ENCODE peak calls at places on chromosomes 11 and 22, in nine cellular contexts. One of them, this sample, is unnamed.

GRCh38 chr22:21605887-21606564 is 23.8 kb downstream of the YDJC start:
- DNase-seq in right atrium auricular region: no peak
- DNase-seq in frontal cortex: no peak
- DNase-seq in erythroblast: no peak
- DNase-seq in HEK293T: no peak
- DNase-seq in SJSA1: no peak
- DNase-seq in tibial nerve: no peak
- DNase-seq in Karpas-422: no peak
- DNase-seq in neural progenitor cell: no peak
- DNase-seq in this sample: no peak

GRCh38 chr11:119415517-119415916 is 7.5 kb downstream of the THY1 start:
- DNase-seq in right atrium auricular region: no peak
- DNase-seq in frontal cortex: no peak
- DNase-seq in erythroblast: no peak
- DNase-seq in HEK293T: no peak
- DNase-seq in SJSA1: no peak
- DNase-seq in tibial nerve: no peak
- DNase-seq in Karpas-422: no peak
- DNase-seq in neural progenitor cell: no peak
- DNase-seq in this sample: no peak

GRCh38 chr11:78228467-78228866 is 39.7 kb downstream of the USP35 start:
- DNase-seq in right atrium auricular region: peak; percentile 56
- DNase-seq in frontal cortex: peak; percentile 54
- DNase-seq in erythroblast: peak; percentile 37
- DNase-seq in HEK293T: peak; percentile 45
- DNase-seq in SJSA1: no peak
- DNase-seq in tibial nerve: peak; percentile 63
- DNase-seq in Karpas-422: peak; percentile 85
- DNase-seq in neural progenitor cell: peak; percentile 69
- DNase-seq in this sample: peak; percentile 64

GRCh38 chr11:70108250-70108649 is 30.1 kb downstream of the ANO1 start:
- DNase-seq in right atrium auricular region: no peak
- DNase-seq in frontal cortex: no peak
- DNase-seq in erythroblast: no peak
- DNase-seq in HEK293T: no peak
- DNase-seq in SJSA1: no peak
- DNase-seq in tibial nerve: no peak
- DNase-seq in Karpas-422: no peak
- DNase-seq in neural progenitor cell: no peak
- DNase-seq in this sample: no peak

GRCh38 chr22:17056807-17057206 is 28.0 kb upstream of the IL17RA start:
- DNase-seq in right atrium auricular region: peak; percentile 28
- DNase-seq in frontal cortex: no peak
- DNase-seq in erythroblast: no peak
- DNase-seq in HEK293T: no peak
- DNase-seq in SJSA1: no peak
- DNase-seq in tibial nerve: no peak
- DNase-seq in Karpas-422: no peak
- DNase-seq in neural progenitor cell: no peak
- DNase-seq in this sample: no peak

GRCh38 chr11:61766353-61766841 is 14.0 kb downstream of the MYRF start:
- DNase-seq in right atrium auricular region: no peak
- DNase-seq in frontal cortex: no peak
- DNase-seq in erythroblast: no peak
- DNase-seq in HEK293T: no peak
- DNase-seq in SJSA1: no peak
- DNase-seq in tibial nerve: no peak
- DNase-seq in Karpas-422: no peak
- DNase-seq in neural progenitor cell: no peak
- DNase-seq in this sample: no peak

GRCh38 chr22:49334589-49334873 is 493.1 kb downstream of the BRD1 start:
- DNase-seq in right atrium auricular region: no peak
- DNase-seq in frontal cortex: no peak
- DNase-seq in erythroblast: no peak
- DNase-seq in HEK293T: no peak
- DNase-seq in SJSA1: peak; percentile 8
- DNase-seq in tibial nerve: no peak
- DNase-seq in Karpas-422: no peak
- DNase-seq in neural progenitor cell: no peak
- DNase-seq in this sample: no peak

GRCh38 chr11:22407899-22408298 is 69.7 kb downstream of the SLC17A6 start:
- DNase-seq in right atrium auricular region: no peak
- DNase-seq in frontal cortex: no peak
- DNase-seq in erythroblast: no peak
- DNase-seq in HEK293T: no peak
- DNase-seq in SJSA1: no peak
- DNase-seq in tibial nerve: no peak
- DNase-seq in Karpas-422: no peak
- DNase-seq in neural progenitor cell: peak; percentile 71
- DNase-seq in this sample: no peak

GRCh38 chr11:11179239-11179638 is 173.8 kb downstream of the CSNK2A3 start:
- DNase-seq in right atrium auricular region: no peak
- DNase-seq in frontal cortex: peak; percentile 67
- DNase-seq in erythroblast: no peak
- DNase-seq in HEK293T: no peak
- DNase-seq in SJSA1: peak; percentile 74
- DNase-seq in tibial nerve: no peak
- DNase-seq in Karpas-422: no peak
- DNase-seq in neural progenitor cell: no peak
- DNase-seq in this sample: no peak

GRCh38 chr11:128871165-128871564 is 4.1 kb upstream of the KCNJ1 start:
- DNase-seq in right atrium auricular region: no peak
- DNase-seq in frontal cortex: no peak
- DNase-seq in erythroblast: no peak
- DNase-seq in HEK293T: no peak
- DNase-seq in SJSA1: no peak
- DNase-seq in tibial nerve: no peak
- DNase-seq in Karpas-422: no peak
- DNase-seq in neural progenitor cell: peak; percentile 50
- DNase-seq in this sample: no peak

GRCh38 chr11:123616505-123617198 is 37.8 kb downstream of the SCN3B start:
- DNase-seq in right atrium auricular region: peak; percentile 64
- DNase-seq in frontal cortex: peak; percentile 44
- DNase-seq in erythroblast: no peak
- DNase-seq in HEK293T: no peak
- DNase-seq in SJSA1: no peak
- DNase-seq in tibial nerve: no peak
- DNase-seq in Karpas-422: no peak
- DNase-seq in neural progenitor cell: no peak
- DNase-seq in this sample: no peak

GRCh38 chr11:126919147-126919823 is 81.3 kb downstream of the KIRREL3 start:
- DNase-seq in right atrium auricular region: no peak
- DNase-seq in frontal cortex: no peak
- DNase-seq in erythroblast: peak; percentile 3
- DNase-seq in HEK293T: no peak
- DNase-seq in SJSA1: no peak
- DNase-seq in tibial nerve: no peak
- DNase-seq in Karpas-422: peak; percentile 65
- DNase-seq in neural progenitor cell: no peak
- DNase-seq in this sample: no peak

GRCh38 chr11:95242990-95243590 is 12.1 kb upstream of the SESN3 start:
- DNase-seq in right atrium auricular region: no peak
- DNase-seq in frontal cortex: no peak
- DNase-seq in erythroblast: no peak
- DNase-seq in HEK293T: no peak
- DNase-seq in SJSA1: no peak
- DNase-seq in tibial nerve: no peak
- DNase-seq in Karpas-422: no peak
- DNase-seq in neural progenitor cell: no peak
- DNase-seq in this sample: no peak

GRCh38 chr22:18091916-18092526 is 14.2 kb downstream of the PEX26 start:
- DNase-seq in right atrium auricular region: peak; percentile 77
- DNase-seq in frontal cortex: no peak
- DNase-seq in erythroblast: no peak
- DNase-seq in HEK293T: no peak
- DNase-seq in SJSA1: peak; percentile 80
- DNase-seq in tibial nerve: peak; percentile 51
- DNase-seq in Karpas-422: no peak
- DNase-seq in neural progenitor cell: no peak
- DNase-seq in this sample: no peak

GRCh38 chr22:42764895-42765363 is 44.3 kb upstream of the A4GALT start:
- DNase-seq in right atrium auricular region: no peak
- DNase-seq in frontal cortex: no peak
- DNase-seq in erythroblast: no peak
- DNase-seq in HEK293T: no peak
- DNase-seq in SJSA1: no peak
- DNase-seq in tibial nerve: no peak
- DNase-seq in Karpas-422: no peak
- DNase-seq in neural progenitor cell: no peak
- DNase-seq in this sample: no peak

GRCh38 chr11:44763111-44763820 is 36.5 kb downstream of the TSPAN18 start:
- DNase-seq in right atrium auricular region: peak; percentile 56
- DNase-seq in frontal cortex: no peak
- DNase-seq in erythroblast: no peak
- DNase-seq in HEK293T: no peak
- DNase-seq in SJSA1: no peak
- DNase-seq in tibial nerve: no peak
- DNase-seq in Karpas-422: no peak
- DNase-seq in neural progenitor cell: no peak
- DNase-seq in this sample: no peak

GRCh38 chr11:118658372-118659313 is 20.8 kb downstream of the TREH start:
- DNase-seq in right atrium auricular region: no peak
- DNase-seq in frontal cortex: no peak
- DNase-seq in erythroblast: no peak
- DNase-seq in HEK293T: peak; percentile 36
- DNase-seq in SJSA1: no peak
- DNase-seq in tibial nerve: no peak
- DNase-seq in Karpas-422: no peak
- DNase-seq in neural progenitor cell: no peak
- DNase-seq in this sample: no peak

GRCh38 chr11:125570952-125571351 is 1.7 kb downstream of the EI24 start:
- DNase-seq in right atrium auricular region: no peak
- DNase-seq in frontal cortex: no peak
- DNase-seq in erythroblast: no peak
- DNase-seq in HEK293T: no peak
- DNase-seq in SJSA1: no peak
- DNase-seq in tibial nerve: no peak
- DNase-seq in Karpas-422: no peak
- DNase-seq in neural progenitor cell: no peak
- DNase-seq in this sample: no peak

GRCh38 chr11:133843454-133843987 is 1.8 kb downstream of the SPATA19 start:
- DNase-seq in right atrium auricular region: no peak
- DNase-seq in frontal cortex: no peak
- DNase-seq in erythroblast: no peak
- DNase-seq in HEK293T: no peak
- DNase-seq in SJSA1: no peak
- DNase-seq in tibial nerve: no peak
- DNase-seq in Karpas-422: no peak
- DNase-seq in neural progenitor cell: no peak
- DNase-seq in this sample: no peak

GRCh38 chr11:66373261-66373660 is 1.7 kb upstream of the SLC29A2 start:
- DNase-seq in right atrium auricular region: no peak
- DNase-seq in frontal cortex: no peak
- DNase-seq in erythroblast: no peak
- DNase-seq in HEK293T: peak; percentile 4
- DNase-seq in SJSA1: no peak
- DNase-seq in tibial nerve: no peak
- DNase-seq in Karpas-422: no peak
- DNase-seq in neural progenitor cell: peak; percentile 13
- DNase-seq in this sample: no peak

GRCh38 chr11:5626191-5626590 is 1.4 kb downstream of the TRIM34 start:
- DNase-seq in right atrium auricular region: no peak
- DNase-seq in frontal cortex: no peak
- DNase-seq in erythroblast: no peak
- DNase-seq in HEK293T: no peak
- DNase-seq in SJSA1: no peak
- DNase-seq in tibial nerve: no peak
- DNase-seq in Karpas-422: no peak
- DNase-seq in neural progenitor cell: no peak
- DNase-seq in this sample: no peak

GRCh38 chr11:19763315-19763714 is 50.7 kb downstream of the NAV2 start:
- DNase-seq in right atrium auricular region: no peak
- DNase-seq in frontal cortex: no peak
- DNase-seq in erythroblast: no peak
- DNase-seq in HEK293T: no peak
- DNase-seq in SJSA1: no peak
- DNase-seq in tibial nerve: no peak
- DNase-seq in Karpas-422: no peak
- DNase-seq in neural progenitor cell: no peak
- DNase-seq in this sample: no peak

GRCh38 chr11:75667268-75667830 is 1.5 kb downstream of the MAP6 start:
- DNase-seq in right atrium auricular region: no peak
- DNase-seq in frontal cortex: peak; percentile 34
- DNase-seq in erythroblast: peak; percentile 28
- DNase-seq in HEK293T: peak; percentile 37
- DNase-seq in SJSA1: no peak
- DNase-seq in tibial nerve: no peak
- DNase-seq in Karpas-422: no peak
- DNase-seq in neural progenitor cell: peak; percentile 64
- DNase-seq in this sample: peak; percentile 35

GRCh38 chr11:60810151-60810550 is 25.0 kb downstream of the MS4A10 start:
- DNase-seq in right atrium auricular region: no peak
- DNase-seq in frontal cortex: no peak
- DNase-seq in erythroblast: no peak
- DNase-seq in HEK293T: no peak
- DNase-seq in SJSA1: no peak
- DNase-seq in tibial nerve: no peak
- DNase-seq in Karpas-422: no peak
- DNase-seq in neural progenitor cell: no peak
- DNase-seq in this sample: no peak

GRCh38 chr11:131064373-131064991 is 148.2 kb upstream of the SNX19 start:
- DNase-seq in right atrium auricular region: no peak
- DNase-seq in frontal cortex: peak; percentile 65
- DNase-seq in erythroblast: peak; percentile 19
- DNase-seq in HEK293T: peak; percentile 74
- DNase-seq in SJSA1: peak; percentile 43
- DNase-seq in tibial nerve: peak; percentile 52
- DNase-seq in Karpas-422: peak; percentile 85
- DNase-seq in neural progenitor cell: peak; percentile 88
- DNase-seq in this sample: peak; percentile 39

GRCh38 chr11:36361901-36362391 is 65.9 kb downstream of the PRR5L start:
- DNase-seq in right atrium auricular region: peak; percentile 63
- DNase-seq in frontal cortex: no peak
- DNase-seq in erythroblast: no peak
- DNase-seq in HEK293T: peak; percentile 15
- DNase-seq in SJSA1: peak; percentile 92
- DNase-seq in tibial nerve: peak; percentile 46
- DNase-seq in Karpas-422: no peak
- DNase-seq in neural progenitor cell: peak; percentile 19
- DNase-seq in this sample: peak; percentile 87

GRCh38 chr11:64710418-64711137 is 12.4 kb downstream of the NRXN2 start:
- DNase-seq in right atrium auricular region: no peak
- DNase-seq in frontal cortex: no peak
- DNase-seq in erythroblast: no peak
- DNase-seq in HEK293T: no peak
- DNase-seq in SJSA1: no peak
- DNase-seq in tibial nerve: no peak
- DNase-seq in Karpas-422: no peak
- DNase-seq in neural progenitor cell: no peak
- DNase-seq in this sample: no peak

This sample was measured in PC-9.